ENCODE peak calls at places on chromosomes 7 and 10, in ten cellular contexts. K is breast epithelium; S is brain microvascular endothelial cell; M is NB4; U is HepG2; F is AG04450; B is choroid plexus epithelial cell; P is GM20000; G is progenitor cell of endocrine pancreas; X is CD8-positive, alpha-beta T cell. V is an unnamed sample.

GRCh38 chr10:79507436-79508167 is 4.7 kb upstream of the EIF5AL1 start:
- DNase-seq in M (no peak), U (no peak), G (no peak), S (no peak), B (no peak), P (no peak), K (no peak), F (no peak), X (no peak), V (no peak)

GRCh38 chr10:79050896-79051555 is 17.7 kb upstream of the ZMIZ1 start:
- DNase-seq in P (no peak), S (no peak), B (no peak), F (no peak), G (no peak), M (no peak), K (no peak), X (no peak), U (no peak), V (no peak)

GRCh38 chr7:117401293-117402002 is 25.8 kb downstream of the ASZ1 start:
- DNase-seq in G (no peak), X (no peak), U (peak; percentile 5), B (peak; percentile 38), P (no peak), K (no peak), M (peak; percentile 12), F (no peak), S (peak; percentile 12), V (no peak)

GRCh38 chr7:47775238-47775637 is 173.0 kb downstream of the PKD1L1 start:
- DNase-seq in G (no peak), F (no peak), U (no peak), K (no peak), P (no peak), X (no peak), S (no peak), B (no peak), M (no peak), V (no peak)

GRCh38 chr7:135811513-135811912 is 62.9 kb upstream of the FAM180A start:
- DNase-seq in S (no peak), G (no peak), F (peak; percentile 43), K (no peak), P (no peak), B (no peak), U (no peak), M (no peak), X (no peak), V (no peak)

GRCh38 chr7:97005764-97006145 is 402 bp downstream of the DLX6 start:
- DNase-seq in X (no peak), K (no peak), U (peak; percentile 21), F (no peak), B (no peak), G (no peak), S (peak; percentile 12), M (no peak), P (no peak), V (no peak)

GRCh38 chr7:28354601-28355062 is 57.7 kb upstream of the CREB5 start:
- DNase-seq in M (no peak), U (no peak), K (no peak), G (no peak), B (peak; percentile 69), S (peak; percentile 82), X (no peak), P (no peak), F (peak; percentile 88), V (no peak)

GRCh38 chr7:84704380-84704779 is 482.5 kb downstream of the SEMA3D start:
- DNase-seq in X (no peak), U (no peak), P (no peak), B (no peak), S (no peak), M (no peak), F (no peak), K (no peak), G (no peak), V (no peak)

GRCh38 chr10:118840071-118840775 is 85.5 kb upstream of the CACUL1 start:
- DNase-seq in U (no peak), S (peak; percentile 22), F (no peak), G (no peak), X (no peak), M (peak; percentile 53), B (peak; percentile 28), K (no peak), P (no peak), V (no peak)

GRCh38 chr10:24680647-24681475 is 42.8 kb downstream of the ARHGAP21 start:
- DNase-seq in B (peak; percentile 70), S (no peak), P (no peak), F (no peak), M (no peak), U (peak; percentile 88), X (no peak), K (no peak), G (no peak), V (no peak)

GRCh38 chr10:86711237-86711956 is 43.1 kb downstream of the LDB3 start:
- DNase-seq in K (peak; percentile 78), F (peak; percentile 53), G (peak; percentile 82), M (peak; percentile 95), X (peak; percentile 81), B (peak; percentile 92), P (peak; percentile 97), U (peak; percentile 62), S (peak; percentile 79), V (no peak)
- TF ChIP-seq CTCF in K (no peak), F (peak; percentile 72), G (peak; percentile 86), M (peak; percentile 69), X (peak; percentile 67), B (peak; percentile 64), P (peak; percentile 73), U (peak; percentile 86), S (peak; percentile 69), V (peak; percentile 90)

GRCh38 chr10:8044908-8045727 is 9.4 kb upstream of the GATA3 start:
- DNase-seq in F (no peak), S (no peak), U (no peak), K (no peak), X (no peak), G (no peak), B (no peak), M (no peak), P (peak; percentile 58), V (no peak)

GRCh38 chr10:8044331-8044907 is 10.1 kb upstream of the GATA3 start:
- DNase-seq in U (no peak), F (no peak), K (no peak), S (no peak), P (peak; percentile 22), X (no peak), B (no peak), M (no peak), G (no peak), V (no peak)

GRCh38 chr10:8042864-8043568 is 11.5 kb upstream of the GATA3 start:
- DNase-seq in S (no peak), K (no peak), P (peak; percentile 12), B (no peak), X (no peak), U (no peak), M (no peak), G (no peak), F (no peak), V (no peak)

GRCh38 chr10:8042032-8042863 is 12.2 kb upstream of the GATA3 start:
- DNase-seq in G (no peak), B (no peak), S (no peak), F (no peak), U (no peak), X (no peak), P (peak; percentile 35), K (no peak), M (no peak), V (no peak)

DNA sequence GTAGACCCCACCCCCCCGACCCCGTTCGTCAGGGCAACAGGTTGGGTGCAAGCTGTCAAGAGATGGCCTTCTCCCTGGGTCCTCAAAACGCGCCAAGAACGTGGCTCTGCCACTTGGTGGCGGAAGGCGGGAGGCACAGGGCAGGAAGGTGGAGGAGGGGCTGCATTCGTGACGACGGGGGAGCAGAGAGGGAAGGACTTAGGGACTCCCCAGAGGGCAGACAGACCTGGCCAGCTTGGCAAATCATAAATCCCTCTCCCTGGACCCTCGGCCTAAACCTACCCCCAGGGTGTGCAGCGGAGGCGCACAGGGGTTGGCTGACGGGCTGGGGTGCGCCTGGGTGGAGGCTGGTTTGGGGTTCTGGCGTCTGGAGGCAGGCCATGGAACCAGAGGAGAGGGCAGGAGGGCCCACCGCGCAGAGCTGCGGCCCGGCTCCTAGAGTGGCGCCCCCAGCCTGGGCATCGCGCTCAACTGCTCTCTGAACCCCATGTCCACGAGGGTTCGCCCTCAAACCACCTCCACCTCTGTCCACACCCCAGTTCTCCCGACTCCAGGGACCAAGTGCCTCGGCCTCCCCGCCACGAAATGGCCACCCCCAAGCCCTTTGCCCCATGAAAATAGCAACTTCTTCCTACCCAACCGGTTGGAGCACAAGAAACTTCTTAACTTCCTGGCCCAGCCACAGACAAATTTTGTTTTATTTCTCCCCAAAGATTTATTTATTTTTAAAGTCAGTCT is 10.8 kb upstream of the GATA3 start:
- DNase-seq in S (no peak), U (no peak), F (no peak), G (no peak), X (no peak), M (no peak), P (peak; percentile 51), K (no peak), B (no peak), V (no peak)
- TF ChIP-seq CTCF in S (peak; percentile 20), U (no peak), F (no peak), G (peak; percentile 28), X (no peak), M (no peak), P (no peak), K (no peak), B (no peak), V (peak; percentile 47)

GRCh38 chr10:106864031-106864430 is 300.5 kb downstream of the SORCS1 start:
- DNase-seq in M (no peak), K (no peak), U (no peak), F (no peak), G (no peak), B (no peak), P (no peak), S (no peak), X (no peak), V (no peak)
- TF ChIP-seq CTCF in M (no peak), K (no peak), U (no peak), F (no peak), G (no peak), B (no peak), P (no peak), S (no peak), X (no peak), V (no peak)

DNA sequence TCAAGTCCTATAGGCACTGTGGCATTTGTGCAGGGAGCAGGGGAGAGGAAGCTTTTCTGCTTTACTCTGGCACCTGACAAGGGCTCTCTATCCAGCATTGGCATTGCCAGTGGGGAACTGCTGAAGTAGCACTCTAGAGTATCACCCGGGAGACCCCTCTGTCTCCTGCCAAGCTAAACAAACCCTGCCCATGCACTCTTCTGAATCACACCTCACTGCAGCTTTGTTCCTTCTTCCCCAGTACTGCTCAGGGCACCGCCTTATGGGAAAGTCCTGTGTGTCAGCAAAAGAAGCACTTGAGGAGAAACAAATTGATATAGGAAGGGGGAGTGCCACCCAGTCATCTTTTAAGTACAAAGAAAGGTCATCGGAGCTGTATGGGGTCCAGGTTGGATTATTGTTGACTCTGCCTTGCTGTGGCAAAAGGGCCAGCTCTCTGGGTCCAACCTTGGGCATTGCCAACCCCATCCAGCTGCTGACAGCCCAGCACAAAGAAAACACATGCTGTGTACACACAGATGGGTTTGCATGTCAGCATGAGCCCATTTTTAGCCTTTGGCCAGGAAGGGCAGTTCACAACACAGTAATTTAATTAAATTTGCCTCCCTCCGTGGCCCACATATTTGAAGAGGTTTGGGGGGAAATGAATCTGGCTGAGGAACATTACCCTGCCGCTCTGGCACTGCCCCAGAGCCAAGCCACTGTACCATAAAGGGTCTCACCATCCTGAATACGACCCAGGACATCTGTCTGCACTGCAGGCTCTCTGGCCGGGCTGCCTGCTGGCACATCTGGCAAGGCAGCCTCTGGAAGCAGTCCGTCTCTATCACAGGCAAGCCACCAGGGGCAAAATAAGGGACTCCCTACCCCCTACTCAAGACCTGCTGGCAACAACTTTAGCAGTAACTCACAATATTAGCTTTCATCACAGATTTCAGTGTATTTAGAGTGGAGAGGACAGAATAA is 13.1 kb downstream of the LRRC4 start:
- DNase-seq in F (no peak), P (no peak), G (no peak), X (no peak), S (no peak), U (no peak), K (no peak), M (no peak), B (no peak), V (no peak)
- TF ChIP-seq CTCF in F (no peak), P (no peak), G (no peak), X (no peak), S (no peak), U (no peak), K (no peak), M (no peak), B (no peak), V (no peak)